ENCODE peak calls at places on chromosomes 16 and 17, in seven cellular contexts. U is left ventricle myocardium inferior, J is AG20443, W is AG08395, O is NCI-H345, G is choroid plexus epithelial cell, I is caudate nucleus. H is an unnamed sample.
A peak's percentile ranks its signal among the peaks of the same experiment; 100 is the strongest.

GRCh38 chr17:60525347-60525623 is 757 bp downstream of the APPBP2 start:
- DNase-seq in U (no peak), J (peak; percentile 16), W (no peak), O (no peak), G (no peak), I (no peak), H (no peak)

GRCh38 chr16:27362570-27363245 is 39.3 kb upstream of the IL21R start:
- DNase-seq in U (no peak), J (no peak), W (no peak), O (no peak), G (no peak), I (no peak), H (no peak)

GRCh38 chr17:27076814-27077213 is 217.1 kb upstream of the WSB1 start:
- DNase-seq in U (no peak), J (no peak), W (no peak), O (no peak), G (no peak), I (no peak), H (no peak)

GRCh38 chr16:23640669-23640958 is 496 bp downstream of the PALB2 start:
- DNase-seq in U (no peak), J (no peak), W (no peak), O (no peak), G (peak; percentile 6), I (no peak), H (no peak)

GRCh38 chr16:55437627-55438026 is 41.4 kb upstream of the MMP2 start:
- DNase-seq in U (no peak), J (peak; percentile 77), W (peak; percentile 63), O (no peak), G (peak; percentile 45), I (no peak), H (peak; percentile 71)

GRCh38 chr17:38567350-38567749 is 38.4 kb downstream of the SRCIN1 start:
- DNase-seq in U (no peak), J (no peak), W (no peak), O (no peak), G (no peak), I (no peak), H (no peak)

GRCh38 chr17:77186141-77186604 is 45.4 kb downstream of the SEC14L1 start:
- DNase-seq in U (peak; percentile 28), J (no peak), W (no peak), O (no peak), G (no peak), I (no peak), H (no peak)

GRCh38 chr16:11978080-11978479 is 1.5 kb downstream of the SNX29 start:
- DNase-seq in U (no peak), J (no peak), W (no peak), O (no peak), G (no peak), I (no peak), H (no peak)

GRCh38 chr17:81416612-81417011 is 21.4 kb downstream of the BAHCC1 start:
- DNase-seq in U (no peak), J (no peak), W (no peak), O (peak; percentile 77), G (no peak), I (no peak), H (no peak)

GRCh38 chr16:66093217-66093616 is 273.3 kb upstream of the CDH5 start:
- DNase-seq in U (no peak), J (no peak), W (no peak), O (no peak), G (no peak), I (no peak), H (no peak)

GRCh38 chr17:17325816-17326215 is 22.6 kb downstream of the NT5M start:
- DNase-seq in U (no peak), J (peak; percentile 5), W (no peak), O (no peak), G (no peak), I (no peak), H (no peak)

H was measured in stromal cell of bone marrow.